ENCODE peak calls at places on chromosomes 6 and 20, in six cellular contexts. I is neuronal stem cell, R is mesendoderm, H is IMR-90, L is mesenchymal stem cell, O is H1. J is an unnamed sample.

GRCh38 chr6:19892250-19892649 is 55.1 kb downstream of the ID4 start:
- DNase-seq in O (no peak), I (no peak), H (no peak), R (peak; percentile 22), L (no peak), J (no peak)

GRCh38 chr6:163474581-163474980 is 60.1 kb downstream of the QKI start:
- DNase-seq in R (no peak), O (no peak), I (no peak), L (no peak), H (no peak), J (no peak)

GRCh38 chr6:100897671-100898070 is 16.5 kb upstream of the ASCC3 start:
- DNase-seq in L (no peak), I (no peak), O (no peak), H (no peak), R (no peak), J (no peak)

GRCh38 chr6:156777866-156778614 is 862 bp downstream of the ARID1B start:
- DNase-seq in R (peak; percentile 59), H (peak; percentile 49), O (peak; percentile 67), I (peak; percentile 43), L (peak; percentile 66), J (peak; percentile 54)

GRCh38 chr20:15763344-15763743 is 809.9 kb downstream of the KIF16B start:
- DNase-seq in H (peak; percentile 3), O (no peak), I (no peak), R (no peak), L (no peak), J (no peak)

GRCh38 chr6:74256387-74257180 is 560.6 kb downstream of the CD109 start:
- DNase-seq in I (no peak), R (no peak), O (no peak), H (peak; percentile 51), L (peak; percentile 17), J (no peak)

GRCh38 chr20:37903317-37904007 is 535 bp downstream of the VSTM2L start:
- DNase-seq in L (no peak), O (peak; percentile 74), R (no peak), I (no peak), H (no peak), J (peak; percentile 38)

GRCh38 chr6:106119526-106119925 is 33.4 kb downstream of the PRDM1 start:
- DNase-seq in L (peak; percentile 47), I (no peak), O (no peak), R (no peak), H (no peak), J (no peak)

GRCh38 chr6:26195924-26196845 is 109.0 kb downstream of the HFE start:
- DNase-seq in R (no peak), H (peak; percentile 23), I (no peak), L (peak; percentile 48), O (no peak), J (no peak)

GRCh38 chr20:17835240-17835940 is 133.2 kb downstream of the SNX5 start:
- DNase-seq in L (peak; percentile 83), O (no peak), R (peak; percentile 55), H (peak; percentile 86), I (no peak), J (no peak)

GRCh38 chr6:32819729-32820128 is 2.9 kb upstream of the HLA-DOB start:
- DNase-seq in O (no peak), H (peak; percentile 79), I (no peak), R (peak; percentile 52), L (peak; percentile 62), J (no peak)

GRCh38 chr6:2641044-2641673 is 109.6 kb downstream of the MYLK4 start:
- DNase-seq in L (no peak), O (no peak), H (no peak), I (no peak), R (no peak), J (no peak)

GRCh38 chr20:61674051-61674450 is 391.6 kb downstream of the TAF4 start:
- DNase-seq in L (no peak), I (no peak), H (no peak), O (no peak), R (no peak), J (no peak)

GRCh38 chr20:63032026-63032800 is 25.4 kb upstream of the BHLHE23 start:
- DNase-seq in O (no peak), H (no peak), I (no peak), R (no peak), L (no peak), J (no peak)

GRCh38 chr6:43283514-43283901 is 14.6 kb upstream of the SLC22A7 start:
- DNase-seq in R (no peak), I (no peak), H (no peak), O (no peak), L (no peak), J (no peak)

GRCh38 chr6:129577691-129578090 is 132.3 kb downstream of the ARHGAP18 start:
- DNase-seq in R (no peak), L (no peak), I (no peak), H (no peak), O (no peak), J (no peak)

GRCh38 chr6:88865275-88865674 is 98.1 kb downstream of the RNGTT start:
- DNase-seq in O (no peak), I (no peak), H (no peak), R (no peak), L (no peak), J (no peak)

GRCh38 chr6:134177753-134178229 is 125.4 kb upstream of the SLC2A12 start:
- DNase-seq in O (no peak), R (no peak), H (peak; percentile 69), L (peak; percentile 72), I (no peak), J (no peak)

GRCh38 chr6:65780691-65781090 is 73.7 kb upstream of the EYS start:
- DNase-seq in R (no peak), L (no peak), I (no peak), O (no peak), H (no peak), J (no peak)

GRCh38 chr6:26157150-26157837 is 70.1 kb downstream of the HFE start:
- DNase-seq in H (peak; percentile 64), I (peak; percentile 69), L (peak; percentile 94), O (peak; percentile 75), R (peak; percentile 92), J (peak; percentile 69)

GRCh38 chr6:7047966-7048365 is 59.8 kb upstream of the RREB1 start:
- DNase-seq in O (no peak), I (no peak), L (peak; percentile 18), H (peak; percentile 41), R (no peak), J (no peak)

GRCh38 chr6:3749991-3750323 is 1.6 kb downstream of the PXDC1 start:
- DNase-seq in L (peak; percentile 68), I (no peak), H (peak; percentile 74), O (no peak), R (peak; percentile 51), J (no peak)

GRCh38 chr6:90468080-90468479 is 118.8 kb downstream of the MAP3K7 start:
- DNase-seq in O (no peak), L (peak; percentile 19), H (peak; percentile 60), R (peak; percentile 27), I (no peak), J (no peak)

DNA sequence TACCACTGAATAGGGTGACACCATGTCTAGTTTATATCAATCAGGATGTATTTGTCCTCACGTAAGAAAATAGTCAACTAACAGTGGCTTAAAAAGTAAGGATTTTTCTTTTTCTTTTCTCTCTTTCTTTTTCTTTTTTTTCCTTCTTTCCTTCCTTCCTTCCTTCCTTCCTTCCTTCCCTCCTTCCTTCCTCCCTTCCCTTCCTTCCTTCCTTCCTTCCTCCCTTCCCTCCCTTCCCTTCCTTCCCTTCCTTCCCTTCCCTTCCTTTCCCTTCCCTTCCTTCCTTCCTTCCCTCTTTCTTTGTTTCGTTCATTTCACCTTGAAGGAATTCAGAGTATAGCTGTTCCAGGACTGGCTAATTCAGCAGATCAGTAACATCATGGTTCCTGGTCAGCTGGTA is 83.2 kb downstream of the SOX4 start:
- DNase-seq in L (no peak), I (no peak), H (no peak), O (no peak), R (no peak), J (no peak)
- H3K4ac ChIP-seq in L (no peak overlapping the region), I (no peak overlapping the region), H (no peak overlapping the region), O (no peak overlapping the region), R (no peak overlapping the region), J (no peak overlapping the region)

GRCh38 chr6:18253635-18254034 is 10.7 kb downstream of the DEK start:
- DNase-seq in H (no peak), R (no peak), I (no peak), L (no peak), O (no peak), J (no peak)
- H3K4ac ChIP-seq in H (no peak overlapping the region), R (no peak overlapping the region), I (no peak overlapping the region), L (no peak overlapping the region), O (no peak overlapping the region), J (no peak overlapping the region)

GRCh38 chr6:118893095-118893881 is 664 bp upstream of the ASF1A start:
- DNase-seq in L (peak; percentile 84), I (no peak), O (no peak), H (peak; percentile 67), R (peak; percentile 86), J (peak; percentile 41)

GRCh38 chr6:118893882-118894424 is at the start of gene ASF1A:
- DNase-seq in O (peak; percentile 92), H (peak; percentile 98), R (peak; percentile 99), L (peak; percentile 99), I (peak; percentile 95), J (peak; percentile 96)

GRCh38 chr6:118890997-118891790 is 2.8 kb upstream of the ASF1A start:
- DNase-seq in R (no peak), O (no peak), I (no peak), H (no peak), L (no peak), J (no peak)

GRCh38 chr6:118894425-118895240 is 681 bp downstream of the ASF1A start:
- DNase-seq in L (peak; percentile 76), R (peak; percentile 65), O (peak; percentile 74), I (peak; percentile 51), H (peak; percentile 66), J (peak; percentile 48)

DNA sequence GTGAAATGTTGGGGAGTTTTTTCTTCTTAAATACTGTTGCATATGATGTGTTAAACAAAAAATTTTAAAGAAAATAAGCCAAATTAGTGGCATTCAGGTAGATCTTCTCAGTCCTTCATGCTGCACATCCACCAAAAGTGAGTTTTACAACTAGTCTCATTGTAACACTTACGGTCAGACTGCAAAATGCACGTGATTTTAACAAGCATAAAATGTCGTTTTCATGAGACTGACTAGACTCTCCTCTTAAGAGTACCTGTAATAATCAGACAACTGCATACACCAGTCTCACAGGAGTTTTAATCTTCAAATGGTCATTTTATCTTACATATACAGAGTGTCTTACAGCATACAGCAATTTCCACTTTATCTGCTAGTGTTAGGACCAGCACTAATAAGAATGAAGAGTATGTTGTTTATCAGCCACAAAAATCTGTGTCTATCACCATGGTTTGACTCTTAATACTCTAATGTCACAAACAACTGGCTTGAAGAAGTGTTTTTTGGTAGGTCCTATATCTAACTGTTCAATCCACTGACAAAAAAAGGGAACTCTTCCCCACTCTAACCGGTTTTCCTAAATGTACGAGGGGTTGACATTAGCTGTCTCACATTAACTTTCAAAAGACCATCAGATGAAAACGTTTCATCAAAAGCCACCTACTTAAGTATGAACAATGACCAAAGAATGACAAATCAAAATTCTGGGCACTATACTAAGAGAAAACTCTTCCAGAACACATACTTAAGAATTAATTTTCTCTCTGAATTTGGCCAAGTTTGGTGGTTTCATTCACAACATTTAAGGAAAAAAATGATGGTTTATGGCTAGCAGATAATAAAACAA is 1.5 kb upstream of the ASF1A start:
- DNase-seq in H (no peak), I (no peak), O (no peak), R (no peak), L (no peak), J (no peak)
- H3K4ac ChIP-seq in H (peak overlapping the region; percentile 59), I (no peak overlapping the region), O (no peak overlapping the region), R (no peak overlapping the region), L (no peak overlapping the region), J (no peak overlapping the region)

DNA sequence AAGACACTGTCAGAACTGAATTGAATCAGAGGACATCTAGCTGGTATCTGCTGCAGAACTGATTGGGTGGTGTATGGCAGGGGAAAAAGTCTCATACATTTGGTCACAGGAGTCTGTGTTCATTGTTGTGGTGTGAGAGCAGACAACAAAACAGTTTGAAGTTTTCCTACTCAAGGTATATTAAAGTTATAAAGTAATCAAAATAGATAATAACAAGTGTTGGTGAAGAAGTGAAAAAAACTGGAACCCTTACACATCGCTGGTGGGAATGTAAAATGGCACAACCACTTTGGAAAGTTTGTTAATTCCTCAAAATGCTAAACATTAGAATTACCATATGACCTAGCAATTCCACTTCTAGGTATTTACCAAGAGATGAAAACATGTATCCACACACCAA is 24.7 kb downstream of the SRPK1 start:
- DNase-seq in O (no peak), R (no peak), L (no peak), H (no peak), I (no peak), J (no peak)
- H3K4ac ChIP-seq in O (no peak overlapping the region), R (no peak overlapping the region), L (no peak overlapping the region), H (no peak overlapping the region), I (no peak overlapping the region), J (no peak overlapping the region)